ENCODE peak calls at places on chromosomes 3 and 15, in six cellular contexts. One of them, this sample, is unnamed.

GRCh38 chr15:63517614-63518013 is 13.2 kb downstream of the USP3 start:
- DNase-seq in pancreas: no peak
- DNase-seq in CD4-positive, CD25-positive, alpha-beta regulatory T cell: no peak
- DNase-seq in EL: no peak
- DNase-seq in AG09309: no peak
- DNase-seq in stimulated activated CD4-positive, alpha-beta T cell treated with anti-CD3 and anti-CD28 coated beads, Interleukin-2, amount 100 ng/mL, for 24 hours: no peak
- DNase-seq in this sample: no peak

GRCh38 chr3:4904801-4905695 is 74.2 kb upstream of the BHLHE40 start:
- DNase-seq in AG09309: no peak
- DNase-seq in CD4-positive, CD25-positive, alpha-beta regulatory T cell: no peak
- DNase-seq in pancreas: no peak
- DNase-seq in stimulated activated CD4-positive, alpha-beta T cell treated with anti-CD3 and anti-CD28 coated beads, Interleukin-2, amount 100 ng/mL, for 24 hours: no peak
- DNase-seq in EL: peak
- DNase-seq in this sample: no peak

GRCh38 chr15:86591994-86592746 is 512.5 kb downstream of the AGBL1 start:
- DNase-seq in stimulated activated CD4-positive, alpha-beta T cell treated with anti-CD3 and anti-CD28 coated beads, Interleukin-2, amount 100 ng/mL, for 24 hours: no peak
- DNase-seq in pancreas: no peak
- DNase-seq in AG09309: no peak
- DNase-seq in EL: no peak
- DNase-seq in CD4-positive, CD25-positive, alpha-beta regulatory T cell: no peak
- DNase-seq in this sample: no peak

GRCh38 chr15:83206971-83207621 is 527 bp downstream of the HDGFL3 start:
- DNase-seq in stimulated activated CD4-positive, alpha-beta T cell treated with anti-CD3 and anti-CD28 coated beads, Interleukin-2, amount 100 ng/mL, for 24 hours: peak
- DNase-seq in AG09309: no peak
- DNase-seq in pancreas: peak
- DNase-seq in CD4-positive, CD25-positive, alpha-beta regulatory T cell: no peak
- DNase-seq in EL: peak
- DNase-seq in this sample: no peak

GRCh38 chr3:102206506-102207145 is 228.2 kb upstream of the ZPLD1 start:
- DNase-seq in pancreas: no peak
- DNase-seq in EL: peak
- DNase-seq in stimulated activated CD4-positive, alpha-beta T cell treated with anti-CD3 and anti-CD28 coated beads, Interleukin-2, amount 100 ng/mL, for 24 hours: peak
- DNase-seq in AG09309: peak
- DNase-seq in CD4-positive, CD25-positive, alpha-beta regulatory T cell: no peak
- DNase-seq in this sample: no peak

GRCh38 chr15:99385865-99386264 is 134.6 kb downstream of the LRRC28 start:
- DNase-seq in stimulated activated CD4-positive, alpha-beta T cell treated with anti-CD3 and anti-CD28 coated beads, Interleukin-2, amount 100 ng/mL, for 24 hours: no peak
- DNase-seq in pancreas: no peak
- DNase-seq in EL: peak
- DNase-seq in CD4-positive, CD25-positive, alpha-beta regulatory T cell: no peak
- DNase-seq in AG09309: no peak
- DNase-seq in this sample: no peak

GRCh38 chr15:68414591-68414990 is 17.4 kb downstream of the ITGA11 start:
- DNase-seq in pancreas: no peak
- DNase-seq in AG09309: no peak
- DNase-seq in EL: no peak
- DNase-seq in stimulated activated CD4-positive, alpha-beta T cell treated with anti-CD3 and anti-CD28 coated beads, Interleukin-2, amount 100 ng/mL, for 24 hours: no peak
- DNase-seq in CD4-positive, CD25-positive, alpha-beta regulatory T cell: no peak
- DNase-seq in this sample: no peak

GRCh38 chr3:150913174-150913922 is 8.1 kb upstream of the MINDY4B start:
- DNase-seq in stimulated activated CD4-positive, alpha-beta T cell treated with anti-CD3 and anti-CD28 coated beads, Interleukin-2, amount 100 ng/mL, for 24 hours: no peak
- DNase-seq in pancreas: no peak
- DNase-seq in CD4-positive, CD25-positive, alpha-beta regulatory T cell: no peak
- DNase-seq in EL: no peak
- DNase-seq in AG09309: no peak
- DNase-seq in this sample: no peak

GRCh38 chr15:55768670-55769185 is 25.8 kb upstream of the PRTG start:
- DNase-seq in EL: peak
- DNase-seq in CD4-positive, CD25-positive, alpha-beta regulatory T cell: no peak
- DNase-seq in AG09309: no peak
- DNase-seq in pancreas: no peak
- DNase-seq in stimulated activated CD4-positive, alpha-beta T cell treated with anti-CD3 and anti-CD28 coated beads, Interleukin-2, amount 100 ng/mL, for 24 hours: no peak
- DNase-seq in this sample: no peak

GRCh38 chr3:135982404-135982761 is 16.9 kb downstream of the PPP2R3A start:
- DNase-seq in AG09309: no peak
- DNase-seq in EL: peak
- DNase-seq in CD4-positive, CD25-positive, alpha-beta regulatory T cell: no peak
- DNase-seq in pancreas: no peak
- DNase-seq in stimulated activated CD4-positive, alpha-beta T cell treated with anti-CD3 and anti-CD28 coated beads, Interleukin-2, amount 100 ng/mL, for 24 hours: no peak
- DNase-seq in this sample: no peak

GRCh38 chr15:41559489-41560177 is 621 bp downstream of the TYRO3 start:
- DNase-seq in EL: peak
- DNase-seq in AG09309: no peak
- DNase-seq in stimulated activated CD4-positive, alpha-beta T cell treated with anti-CD3 and anti-CD28 coated beads, Interleukin-2, amount 100 ng/mL, for 24 hours: peak
- DNase-seq in CD4-positive, CD25-positive, alpha-beta regulatory T cell: no peak
- DNase-seq in pancreas: peak
- DNase-seq in this sample: peak

GRCh38 chr3:147007736-147008245 is 398.6 kb downstream of the ZIC4 start:
- DNase-seq in pancreas: no peak
- DNase-seq in stimulated activated CD4-positive, alpha-beta T cell treated with anti-CD3 and anti-CD28 coated beads, Interleukin-2, amount 100 ng/mL, for 24 hours: no peak
- DNase-seq in EL: no peak
- DNase-seq in AG09309: no peak
- DNase-seq in CD4-positive, CD25-positive, alpha-beta regulatory T cell: no peak
- DNase-seq in this sample: no peak

GRCh38 chr3:104825116-104825515 is 541.6 kb upstream of the ALCAM start:
- DNase-seq in stimulated activated CD4-positive, alpha-beta T cell treated with anti-CD3 and anti-CD28 coated beads, Interleukin-2, amount 100 ng/mL, for 24 hours: no peak
- DNase-seq in CD4-positive, CD25-positive, alpha-beta regulatory T cell: no peak
- DNase-seq in pancreas: no peak
- DNase-seq in EL: no peak
- DNase-seq in AG09309: no peak
- DNase-seq in this sample: no peak

GRCh38 chr15:72358532-72359180 is 17.2 kb downstream of the HEXA start:
- DNase-seq in AG09309: peak
- DNase-seq in pancreas: no peak
- DNase-seq in stimulated activated CD4-positive, alpha-beta T cell treated with anti-CD3 and anti-CD28 coated beads, Interleukin-2, amount 100 ng/mL, for 24 hours: no peak
- DNase-seq in CD4-positive, CD25-positive, alpha-beta regulatory T cell: no peak
- DNase-seq in EL: peak
- DNase-seq in this sample: no peak

GRCh38 chr15:81511160-81511559 is 137.1 kb upstream of the TMC3 start:
- DNase-seq in AG09309: peak
- DNase-seq in pancreas: no peak
- DNase-seq in CD4-positive, CD25-positive, alpha-beta regulatory T cell: no peak
- DNase-seq in stimulated activated CD4-positive, alpha-beta T cell treated with anti-CD3 and anti-CD28 coated beads, Interleukin-2, amount 100 ng/mL, for 24 hours: no peak
- DNase-seq in EL: peak
- DNase-seq in this sample: no peak

GRCh38 chr3:118550556-118550955 is 484.1 kb downstream of the IGSF11 start:
- DNase-seq in pancreas: no peak
- DNase-seq in EL: no peak
- DNase-seq in CD4-positive, CD25-positive, alpha-beta regulatory T cell: no peak
- DNase-seq in stimulated activated CD4-positive, alpha-beta T cell treated with anti-CD3 and anti-CD28 coated beads, Interleukin-2, amount 100 ng/mL, for 24 hours: no peak
- DNase-seq in AG09309: no peak
- DNase-seq in this sample: no peak

GRCh38 chr15:74502301-74502700 is 38.7 kb upstream of the ARID3B start:
- DNase-seq in pancreas: no peak
- DNase-seq in CD4-positive, CD25-positive, alpha-beta regulatory T cell: no peak
- DNase-seq in AG09309: no peak
- DNase-seq in EL: no peak
- DNase-seq in stimulated activated CD4-positive, alpha-beta T cell treated with anti-CD3 and anti-CD28 coated beads, Interleukin-2, amount 100 ng/mL, for 24 hours: no peak
- DNase-seq in this sample: no peak

GRCh38 chr3:184669578-184669977 is 42.3 kb downstream of the MAGEF1 start:
- DNase-seq in stimulated activated CD4-positive, alpha-beta T cell treated with anti-CD3 and anti-CD28 coated beads, Interleukin-2, amount 100 ng/mL, for 24 hours: no peak
- DNase-seq in EL: no peak
- DNase-seq in CD4-positive, CD25-positive, alpha-beta regulatory T cell: no peak
- DNase-seq in AG09309: no peak
- DNase-seq in pancreas: no peak
- DNase-seq in this sample: no peak

GRCh38 chr3:148971819-148972218 is 19.5 kb upstream of the GYG1 start:
- DNase-seq in stimulated activated CD4-positive, alpha-beta T cell treated with anti-CD3 and anti-CD28 coated beads, Interleukin-2, amount 100 ng/mL, for 24 hours: no peak
- DNase-seq in AG09309: peak
- DNase-seq in EL: peak
- DNase-seq in CD4-positive, CD25-positive, alpha-beta regulatory T cell: no peak
- DNase-seq in pancreas: no peak
- DNase-seq in this sample: no peak

GRCh38 chr3:194884649-194885315 is 199.1 kb downstream of the FAM43A start:
- DNase-seq in EL: no peak
- DNase-seq in AG09309: no peak
- DNase-seq in CD4-positive, CD25-positive, alpha-beta regulatory T cell: no peak
- DNase-seq in stimulated activated CD4-positive, alpha-beta T cell treated with anti-CD3 and anti-CD28 coated beads, Interleukin-2, amount 100 ng/mL, for 24 hours: no peak
- DNase-seq in pancreas: no peak
- DNase-seq in this sample: no peak

GRCh38 chr3:196938124-196938523 is 4.2 kb downstream of the NCBP2 start:
- DNase-seq in AG09309: no peak
- DNase-seq in CD4-positive, CD25-positive, alpha-beta regulatory T cell: no peak
- DNase-seq in stimulated activated CD4-positive, alpha-beta T cell treated with anti-CD3 and anti-CD28 coated beads, Interleukin-2, amount 100 ng/mL, for 24 hours: no peak
- DNase-seq in pancreas: no peak
- DNase-seq in EL: peak
- DNase-seq in this sample: no peak

GRCh38 chr3:71585891-71586809 is 2.6 kb upstream of the FOXP1 start:
- DNase-seq in AG09309: no peak
- DNase-seq in stimulated activated CD4-positive, alpha-beta T cell treated with anti-CD3 and anti-CD28 coated beads, Interleukin-2, amount 100 ng/mL, for 24 hours: no peak
- DNase-seq in CD4-positive, CD25-positive, alpha-beta regulatory T cell: peak
- DNase-seq in EL: peak
- DNase-seq in pancreas: no peak
- DNase-seq in this sample: peak

GRCh38 chr3:4763604-4764247 is 215.5 kb upstream of the BHLHE40 start:
- DNase-seq in EL: no peak
- DNase-seq in CD4-positive, CD25-positive, alpha-beta regulatory T cell: no peak
- DNase-seq in pancreas: no peak
- DNase-seq in AG09309: no peak
- DNase-seq in stimulated activated CD4-positive, alpha-beta T cell treated with anti-CD3 and anti-CD28 coated beads, Interleukin-2, amount 100 ng/mL, for 24 hours: no peak
- DNase-seq in this sample: no peak

GRCh38 chr3:186221733-186222378 is 113.0 kb upstream of the ETV5 start:
- DNase-seq in CD4-positive, CD25-positive, alpha-beta regulatory T cell: no peak
- DNase-seq in stimulated activated CD4-positive, alpha-beta T cell treated with anti-CD3 and anti-CD28 coated beads, Interleukin-2, amount 100 ng/mL, for 24 hours: no peak
- DNase-seq in AG09309: no peak
- DNase-seq in pancreas: no peak
- DNase-seq in EL: no peak
- DNase-seq in this sample: no peak

GRCh38 chr15:27483124-27483523 is 512.1 kb downstream of the GABRG3 start:
- DNase-seq in stimulated activated CD4-positive, alpha-beta T cell treated with anti-CD3 and anti-CD28 coated beads, Interleukin-2, amount 100 ng/mL, for 24 hours: no peak
- DNase-seq in pancreas: no peak
- DNase-seq in EL: no peak
- DNase-seq in AG09309: no peak
- DNase-seq in CD4-positive, CD25-positive, alpha-beta regulatory T cell: no peak
- DNase-seq in this sample: no peak

GRCh38 chr15:64749167-64749566 is 26.2 kb downstream of the RBPMS2 start:
- DNase-seq in AG09309: peak
- DNase-seq in CD4-positive, CD25-positive, alpha-beta regulatory T cell: no peak
- DNase-seq in stimulated activated CD4-positive, alpha-beta T cell treated with anti-CD3 and anti-CD28 coated beads, Interleukin-2, amount 100 ng/mL, for 24 hours: no peak
- DNase-seq in pancreas: no peak
- DNase-seq in EL: peak
- DNase-seq in this sample: no peak

GRCh38 chr3:119258915-119259314 is 18.2 kb upstream of the B4GALT4 start:
- DNase-seq in EL: no peak
- DNase-seq in AG09309: no peak
- DNase-seq in pancreas: no peak
- DNase-seq in CD4-positive, CD25-positive, alpha-beta regulatory T cell: no peak
- DNase-seq in stimulated activated CD4-positive, alpha-beta T cell treated with anti-CD3 and anti-CD28 coated beads, Interleukin-2, amount 100 ng/mL, for 24 hours: no peak
- DNase-seq in this sample: no peak

GRCh38 chr3:143201066-143201465 is 81.5 kb downstream of the CHST2 start:
- DNase-seq in AG09309: no peak
- DNase-seq in CD4-positive, CD25-positive, alpha-beta regulatory T cell: no peak
- DNase-seq in pancreas: no peak
- DNase-seq in stimulated activated CD4-positive, alpha-beta T cell treated with anti-CD3 and anti-CD28 coated beads, Interleukin-2, amount 100 ng/mL, for 24 hours: no peak
- DNase-seq in EL: no peak
- DNase-seq in this sample: no peak

GRCh38 chr3:52052831-52053306 is 3.5 kb downstream of the DUSP7 start:
- DNase-seq in CD4-positive, CD25-positive, alpha-beta regulatory T cell: peak
- DNase-seq in pancreas: peak
- DNase-seq in EL: peak
- DNase-seq in stimulated activated CD4-positive, alpha-beta T cell treated with anti-CD3 and anti-CD28 coated beads, Interleukin-2, amount 100 ng/mL, for 24 hours: peak
- DNase-seq in AG09309: peak
- DNase-seq in this sample: no peak

GRCh38 chr3:107241217-107241616 is 136.0 kb upstream of the CCDC54 start:
- DNase-seq in pancreas: no peak
- DNase-seq in EL: peak
- DNase-seq in stimulated activated CD4-positive, alpha-beta T cell treated with anti-CD3 and anti-CD28 coated beads, Interleukin-2, amount 100 ng/mL, for 24 hours: peak
- DNase-seq in CD4-positive, CD25-positive, alpha-beta regulatory T cell: no peak
- DNase-seq in AG09309: no peak
- DNase-seq in this sample: no peak

GRCh38 chr15:71730277-71731144 is 79.8 kb upstream of the NR2E3 start:
- DNase-seq in pancreas: no peak
- DNase-seq in EL: peak
- DNase-seq in AG09309: no peak
- DNase-seq in CD4-positive, CD25-positive, alpha-beta regulatory T cell: no peak
- DNase-seq in stimulated activated CD4-positive, alpha-beta T cell treated with anti-CD3 and anti-CD28 coated beads, Interleukin-2, amount 100 ng/mL, for 24 hours: peak
- DNase-seq in this sample: peak

This sample was measured in naive thymus-derived CD4-positive, alpha-beta T cell.